ENCODE peak calls at places on chromosome 22, in seven cellular contexts. One of them, this sample, is unnamed.

GRCh38 chr22:23752750-23753149 is 1.5 kb downstream of the VPREB3 start:
- DNase-seq in osteocyte: no peak
- DNase-seq in stimulated activated naive B cell treated with anti-CD40 and anti-IgM and Interleukin-4, amounts not matched to agents 10 μg/mL and 1 μg/mL and 100 μg/mL, for 72 hours: peak
- DNase-seq in ELR: no peak
- DNase-seq in stimulated activated naive CD4-positive, alpha-beta T cell: no peak
- DNase-seq in stimulated activated CD8-positive, alpha-beta memory T cell treated with anti-CD3 and anti-CD28 coated beads, Interleukin-4, amount 100 ng/mL, for 1 hour: no peak
- DNase-seq in cardiac muscle cell: no peak
- DNase-seq in this sample: no peak

GRCh38 chr22:45890351-45890635 is 86.7 kb downstream of the WNT7B start:
- DNase-seq in stimulated activated CD8-positive, alpha-beta memory T cell treated with anti-CD3 and anti-CD28 coated beads, Interleukin-4, amount 100 ng/mL, for 1 hour: no peak
- DNase-seq in stimulated activated naive B cell treated with anti-CD40 and anti-IgM and Interleukin-4, amounts not matched to agents 10 μg/mL and 1 μg/mL and 100 μg/mL, for 72 hours: no peak
- DNase-seq in cardiac muscle cell: no peak
- DNase-seq in osteocyte: no peak
- DNase-seq in ELR: no peak
- DNase-seq in stimulated activated naive CD4-positive, alpha-beta T cell: no peak
- DNase-seq in this sample: no peak

GRCh38 chr22:17116931-17117330 is 4.2 kb downstream of the TMEM121B start:
- DNase-seq in stimulated activated naive B cell treated with anti-CD40 and anti-IgM and Interleukin-4, amounts not matched to agents 10 μg/mL and 1 μg/mL and 100 μg/mL, for 72 hours: no peak
- DNase-seq in ELR: no peak
- DNase-seq in stimulated activated naive CD4-positive, alpha-beta T cell: no peak
- DNase-seq in stimulated activated CD8-positive, alpha-beta memory T cell treated with anti-CD3 and anti-CD28 coated beads, Interleukin-4, amount 100 ng/mL, for 1 hour: no peak
- DNase-seq in cardiac muscle cell: no peak
- DNase-seq in osteocyte: no peak
- DNase-seq in this sample: no peak

GRCh38 chr22:35987487-35987886 is 41.1 kb downstream of the RBFOX2 start:
- DNase-seq in cardiac muscle cell: peak
- DNase-seq in stimulated activated CD8-positive, alpha-beta memory T cell treated with anti-CD3 and anti-CD28 coated beads, Interleukin-4, amount 100 ng/mL, for 1 hour: no peak
- DNase-seq in ELR: peak
- DNase-seq in osteocyte: no peak
- DNase-seq in stimulated activated naive CD4-positive, alpha-beta T cell: no peak
- DNase-seq in stimulated activated naive B cell treated with anti-CD40 and anti-IgM and Interleukin-4, amounts not matched to agents 10 μg/mL and 1 μg/mL and 100 μg/mL, for 72 hours: no peak
- DNase-seq in this sample: no peak

GRCh38 chr22:46081036-46081830 is 69.1 kb upstream of the PPARA start:
- DNase-seq in cardiac muscle cell: no peak
- DNase-seq in stimulated activated CD8-positive, alpha-beta memory T cell treated with anti-CD3 and anti-CD28 coated beads, Interleukin-4, amount 100 ng/mL, for 1 hour: no peak
- DNase-seq in osteocyte: no peak
- DNase-seq in stimulated activated naive CD4-positive, alpha-beta T cell: no peak
- DNase-seq in ELR: peak
- DNase-seq in stimulated activated naive B cell treated with anti-CD40 and anti-IgM and Interleukin-4, amounts not matched to agents 10 μg/mL and 1 μg/mL and 100 μg/mL, for 72 hours: no peak
- DNase-seq in this sample: no peak

GRCh38 chr22:20430641-20431519 is 6.7 kb downstream of the SCARF2 start:
- DNase-seq in stimulated activated naive CD4-positive, alpha-beta T cell: peak
- DNase-seq in osteocyte: no peak
- DNase-seq in stimulated activated CD8-positive, alpha-beta memory T cell treated with anti-CD3 and anti-CD28 coated beads, Interleukin-4, amount 100 ng/mL, for 1 hour: peak
- DNase-seq in ELR: no peak
- DNase-seq in stimulated activated naive B cell treated with anti-CD40 and anti-IgM and Interleukin-4, amounts not matched to agents 10 μg/mL and 1 μg/mL and 100 μg/mL, for 72 hours: peak
- DNase-seq in cardiac muscle cell: no peak
- DNase-seq in this sample: peak

GRCh38 chr22:32847067-32847491 is 45.6 kb downstream of the TIMP3 start:
- DNase-seq in stimulated activated naive CD4-positive, alpha-beta T cell: no peak
- DNase-seq in stimulated activated naive B cell treated with anti-CD40 and anti-IgM and Interleukin-4, amounts not matched to agents 10 μg/mL and 1 μg/mL and 100 μg/mL, for 72 hours: no peak
- DNase-seq in osteocyte: no peak
- DNase-seq in ELR: no peak
- DNase-seq in cardiac muscle cell: peak
- DNase-seq in stimulated activated CD8-positive, alpha-beta memory T cell treated with anti-CD3 and anti-CD28 coated beads, Interleukin-4, amount 100 ng/mL, for 1 hour: no peak
- DNase-seq in this sample: no peak

GRCh38 chr22:26185190-26185589 is 15.9 kb downstream of the SEZ6L start:
- DNase-seq in ELR: no peak
- DNase-seq in cardiac muscle cell: no peak
- DNase-seq in stimulated activated CD8-positive, alpha-beta memory T cell treated with anti-CD3 and anti-CD28 coated beads, Interleukin-4, amount 100 ng/mL, for 1 hour: no peak
- DNase-seq in stimulated activated naive CD4-positive, alpha-beta T cell: no peak
- DNase-seq in stimulated activated naive B cell treated with anti-CD40 and anti-IgM and Interleukin-4, amounts not matched to agents 10 μg/mL and 1 μg/mL and 100 μg/mL, for 72 hours: no peak
- DNase-seq in osteocyte: no peak
- DNase-seq in this sample: no peak

GRCh38 chr22:23285734-23286133 is 105.4 kb downstream of the BCR start:
- DNase-seq in stimulated activated naive CD4-positive, alpha-beta T cell: no peak
- DNase-seq in stimulated activated CD8-positive, alpha-beta memory T cell treated with anti-CD3 and anti-CD28 coated beads, Interleukin-4, amount 100 ng/mL, for 1 hour: no peak
- DNase-seq in stimulated activated naive B cell treated with anti-CD40 and anti-IgM and Interleukin-4, amounts not matched to agents 10 μg/mL and 1 μg/mL and 100 μg/mL, for 72 hours: no peak
- DNase-seq in osteocyte: no peak
- DNase-seq in cardiac muscle cell: peak
- DNase-seq in ELR: peak
- DNase-seq in this sample: no peak

GRCh38 chr22:22931557-22932270 is 44.1 kb downstream of the IGLL5 start:
- DNase-seq in stimulated activated naive B cell treated with anti-CD40 and anti-IgM and Interleukin-4, amounts not matched to agents 10 μg/mL and 1 μg/mL and 100 μg/mL, for 72 hours: peak
- DNase-seq in cardiac muscle cell: no peak
- DNase-seq in stimulated activated naive CD4-positive, alpha-beta T cell: no peak
- DNase-seq in ELR: no peak
- DNase-seq in stimulated activated CD8-positive, alpha-beta memory T cell treated with anti-CD3 and anti-CD28 coated beads, Interleukin-4, amount 100 ng/mL, for 1 hour: no peak
- DNase-seq in osteocyte: no peak
- DNase-seq in this sample: no peak

GRCh38 chr22:30400159-30400558 is 3.3 kb downstream of the SEC14L2 start:
- DNase-seq in osteocyte: no peak
- DNase-seq in cardiac muscle cell: no peak
- DNase-seq in stimulated activated naive CD4-positive, alpha-beta T cell: no peak
- DNase-seq in stimulated activated naive B cell treated with anti-CD40 and anti-IgM and Interleukin-4, amounts not matched to agents 10 μg/mL and 1 μg/mL and 100 μg/mL, for 72 hours: no peak
- DNase-seq in ELR: no peak
- DNase-seq in stimulated activated CD8-positive, alpha-beta memory T cell treated with anti-CD3 and anti-CD28 coated beads, Interleukin-4, amount 100 ng/mL, for 1 hour: no peak
- DNase-seq in this sample: no peak

GRCh38 chr22:40898850-40899357 is 37.0 kb upstream of the DNAJB7 start:
- DNase-seq in stimulated activated CD8-positive, alpha-beta memory T cell treated with anti-CD3 and anti-CD28 coated beads, Interleukin-4, amount 100 ng/mL, for 1 hour: no peak
- DNase-seq in ELR: peak
- DNase-seq in stimulated activated naive CD4-positive, alpha-beta T cell: peak
- DNase-seq in stimulated activated naive B cell treated with anti-CD40 and anti-IgM and Interleukin-4, amounts not matched to agents 10 μg/mL and 1 μg/mL and 100 μg/mL, for 72 hours: peak
- DNase-seq in cardiac muscle cell: peak
- DNase-seq in osteocyte: no peak
- DNase-seq in this sample: peak

GRCh38 chr22:49705631-49706352 is 121.9 kb downstream of the BRD1 start:
- DNase-seq in ELR: no peak
- DNase-seq in stimulated activated naive CD4-positive, alpha-beta T cell: peak
- DNase-seq in osteocyte: no peak
- DNase-seq in cardiac muscle cell: no peak
- DNase-seq in stimulated activated naive B cell treated with anti-CD40 and anti-IgM and Interleukin-4, amounts not matched to agents 10 μg/mL and 1 μg/mL and 100 μg/mL, for 72 hours: no peak
- DNase-seq in stimulated activated CD8-positive, alpha-beta memory T cell treated with anti-CD3 and anti-CD28 coated beads, Interleukin-4, amount 100 ng/mL, for 1 hour: no peak
- DNase-seq in this sample: peak

GRCh38 chr22:19878461-19879247 is 24.0 kb upstream of the GNB1L start:
- DNase-seq in stimulated activated naive B cell treated with anti-CD40 and anti-IgM and Interleukin-4, amounts not matched to agents 10 μg/mL and 1 μg/mL and 100 μg/mL, for 72 hours: no peak
- DNase-seq in stimulated activated CD8-positive, alpha-beta memory T cell treated with anti-CD3 and anti-CD28 coated beads, Interleukin-4, amount 100 ng/mL, for 1 hour: no peak
- DNase-seq in ELR: no peak
- DNase-seq in osteocyte: no peak
- DNase-seq in cardiac muscle cell: no peak
- DNase-seq in stimulated activated naive CD4-positive, alpha-beta T cell: no peak
- DNase-seq in this sample: no peak

GRCh38 chr22:46481386-46481785 is 56.0 kb downstream of the CELSR1 start:
- DNase-seq in stimulated activated naive CD4-positive, alpha-beta T cell: no peak
- DNase-seq in osteocyte: no peak
- DNase-seq in stimulated activated naive B cell treated with anti-CD40 and anti-IgM and Interleukin-4, amounts not matched to agents 10 μg/mL and 1 μg/mL and 100 μg/mL, for 72 hours: no peak
- DNase-seq in ELR: no peak
- DNase-seq in cardiac muscle cell: no peak
- DNase-seq in stimulated activated CD8-positive, alpha-beta memory T cell treated with anti-CD3 and anti-CD28 coated beads, Interleukin-4, amount 100 ng/mL, for 1 hour: no peak
- DNase-seq in this sample: no peak

GRCh38 chr22:39439170-39439569 is 17.6 kb upstream of the MGAT3 start:
- DNase-seq in stimulated activated CD8-positive, alpha-beta memory T cell treated with anti-CD3 and anti-CD28 coated beads, Interleukin-4, amount 100 ng/mL, for 1 hour: no peak
- DNase-seq in osteocyte: no peak
- DNase-seq in cardiac muscle cell: peak
- DNase-seq in ELR: peak
- DNase-seq in stimulated activated naive CD4-positive, alpha-beta T cell: no peak
- DNase-seq in stimulated activated naive B cell treated with anti-CD40 and anti-IgM and Interleukin-4, amounts not matched to agents 10 μg/mL and 1 μg/mL and 100 μg/mL, for 72 hours: no peak
- DNase-seq in this sample: no peak

GRCh38 chr22:27768027-27768640 is 33.4 kb downstream of the MN1 start:
- DNase-seq in cardiac muscle cell: no peak
- DNase-seq in stimulated activated naive B cell treated with anti-CD40 and anti-IgM and Interleukin-4, amounts not matched to agents 10 μg/mL and 1 μg/mL and 100 μg/mL, for 72 hours: no peak
- DNase-seq in stimulated activated CD8-positive, alpha-beta memory T cell treated with anti-CD3 and anti-CD28 coated beads, Interleukin-4, amount 100 ng/mL, for 1 hour: no peak
- DNase-seq in osteocyte: no peak
- DNase-seq in ELR: no peak
- DNase-seq in stimulated activated naive CD4-positive, alpha-beta T cell: no peak
- DNase-seq in this sample: no peak

GRCh38 chr22:41157083-41157482 is 48.0 kb upstream of the L3MBTL2 start:
- DNase-seq in cardiac muscle cell: no peak
- DNase-seq in ELR: no peak
- DNase-seq in stimulated activated naive B cell treated with anti-CD40 and anti-IgM and Interleukin-4, amounts not matched to agents 10 μg/mL and 1 μg/mL and 100 μg/mL, for 72 hours: no peak
- DNase-seq in osteocyte: no peak
- DNase-seq in stimulated activated naive CD4-positive, alpha-beta T cell: no peak
- DNase-seq in stimulated activated CD8-positive, alpha-beta memory T cell treated with anti-CD3 and anti-CD28 coated beads, Interleukin-4, amount 100 ng/mL, for 1 hour: no peak
- DNase-seq in this sample: no peak

GRCh38 chr22:17097701-17098100 is 12.9 kb downstream of the IL17RA start:
- DNase-seq in ELR: no peak
- DNase-seq in stimulated activated naive CD4-positive, alpha-beta T cell: no peak
- DNase-seq in cardiac muscle cell: no peak
- DNase-seq in osteocyte: no peak
- DNase-seq in stimulated activated naive B cell treated with anti-CD40 and anti-IgM and Interleukin-4, amounts not matched to agents 10 μg/mL and 1 μg/mL and 100 μg/mL, for 72 hours: no peak
- DNase-seq in stimulated activated CD8-positive, alpha-beta memory T cell treated with anti-CD3 and anti-CD28 coated beads, Interleukin-4, amount 100 ng/mL, for 1 hour: no peak
- DNase-seq in this sample: no peak

GRCh38 chr22:49107961-49108530 is 719.6 kb downstream of the BRD1 start:
- DNase-seq in ELR: no peak
- DNase-seq in osteocyte: no peak
- DNase-seq in stimulated activated naive CD4-positive, alpha-beta T cell: no peak
- DNase-seq in cardiac muscle cell: no peak
- DNase-seq in stimulated activated CD8-positive, alpha-beta memory T cell treated with anti-CD3 and anti-CD28 coated beads, Interleukin-4, amount 100 ng/mL, for 1 hour: no peak
- DNase-seq in stimulated activated naive B cell treated with anti-CD40 and anti-IgM and Interleukin-4, amounts not matched to agents 10 μg/mL and 1 μg/mL and 100 μg/mL, for 72 hours: no peak
- DNase-seq in this sample: no peak

GRCh38 chr22:19579880-19580279 is 55.7 kb upstream of the CLDN5 start:
- DNase-seq in ELR: peak
- DNase-seq in stimulated activated naive B cell treated with anti-CD40 and anti-IgM and Interleukin-4, amounts not matched to agents 10 μg/mL and 1 μg/mL and 100 μg/mL, for 72 hours: no peak
- DNase-seq in cardiac muscle cell: peak
- DNase-seq in osteocyte: no peak
- DNase-seq in stimulated activated CD8-positive, alpha-beta memory T cell treated with anti-CD3 and anti-CD28 coated beads, Interleukin-4, amount 100 ng/mL, for 1 hour: no peak
- DNase-seq in stimulated activated naive CD4-positive, alpha-beta T cell: no peak
- DNase-seq in this sample: no peak

GRCh38 chr22:40719599-40719998 is 40.3 kb downstream of the MCHR1 start:
- DNase-seq in cardiac muscle cell: no peak
- DNase-seq in stimulated activated naive B cell treated with anti-CD40 and anti-IgM and Interleukin-4, amounts not matched to agents 10 μg/mL and 1 μg/mL and 100 μg/mL, for 72 hours: no peak
- DNase-seq in ELR: no peak
- DNase-seq in osteocyte: no peak
- DNase-seq in stimulated activated CD8-positive, alpha-beta memory T cell treated with anti-CD3 and anti-CD28 coated beads, Interleukin-4, amount 100 ng/mL, for 1 hour: no peak
- DNase-seq in stimulated activated naive CD4-positive, alpha-beta T cell: no peak
- DNase-seq in this sample: no peak

GRCh38 chr22:33851240-33851639 is 69.0 kb downstream of the LARGE1 start:
- DNase-seq in stimulated activated naive CD4-positive, alpha-beta T cell: no peak
- DNase-seq in ELR: no peak
- DNase-seq in stimulated activated CD8-positive, alpha-beta memory T cell treated with anti-CD3 and anti-CD28 coated beads, Interleukin-4, amount 100 ng/mL, for 1 hour: no peak
- DNase-seq in stimulated activated naive B cell treated with anti-CD40 and anti-IgM and Interleukin-4, amounts not matched to agents 10 μg/mL and 1 μg/mL and 100 μg/mL, for 72 hours: no peak
- DNase-seq in osteocyte: no peak
- DNase-seq in cardiac muscle cell: no peak
- DNase-seq in this sample: no peak

GRCh38 chr22:19571207-19571795 is 47.1 kb upstream of the CLDN5 start:
- DNase-seq in ELR: peak
- DNase-seq in cardiac muscle cell: peak
- DNase-seq in stimulated activated naive CD4-positive, alpha-beta T cell: no peak
- DNase-seq in stimulated activated naive B cell treated with anti-CD40 and anti-IgM and Interleukin-4, amounts not matched to agents 10 μg/mL and 1 μg/mL and 100 μg/mL, for 72 hours: no peak
- DNase-seq in osteocyte: no peak
- DNase-seq in stimulated activated CD8-positive, alpha-beta memory T cell treated with anti-CD3 and anti-CD28 coated beads, Interleukin-4, amount 100 ng/mL, for 1 hour: no peak
- DNase-seq in this sample: no peak

GRCh38 chr22:23012081-23012622 is 58.2 kb upstream of the GNAZ start:
- DNase-seq in ELR: no peak
- DNase-seq in osteocyte: no peak
- DNase-seq in cardiac muscle cell: no peak
- DNase-seq in stimulated activated naive B cell treated with anti-CD40 and anti-IgM and Interleukin-4, amounts not matched to agents 10 μg/mL and 1 μg/mL and 100 μg/mL, for 72 hours: peak
- DNase-seq in stimulated activated CD8-positive, alpha-beta memory T cell treated with anti-CD3 and anti-CD28 coated beads, Interleukin-4, amount 100 ng/mL, for 1 hour: no peak
- DNase-seq in stimulated activated naive CD4-positive, alpha-beta T cell: peak
- DNase-seq in this sample: no peak

GRCh38 chr22:42396621-42397331 is 35.4 kb downstream of the NFAM1 start:
- DNase-seq in osteocyte: no peak
- DNase-seq in stimulated activated CD8-positive, alpha-beta memory T cell treated with anti-CD3 and anti-CD28 coated beads, Interleukin-4, amount 100 ng/mL, for 1 hour: no peak
- DNase-seq in stimulated activated naive CD4-positive, alpha-beta T cell: no peak
- DNase-seq in ELR: no peak
- DNase-seq in stimulated activated naive B cell treated with anti-CD40 and anti-IgM and Interleukin-4, amounts not matched to agents 10 μg/mL and 1 μg/mL and 100 μg/mL, for 72 hours: peak
- DNase-seq in cardiac muscle cell: no peak
- DNase-seq in this sample: no peak

GRCh38 chr22:17554814-17555213 is 8.5 kb upstream of the SLC25A18 start:
- DNase-seq in stimulated activated naive B cell treated with anti-CD40 and anti-IgM and Interleukin-4, amounts not matched to agents 10 μg/mL and 1 μg/mL and 100 μg/mL, for 72 hours: peak
- DNase-seq in stimulated activated naive CD4-positive, alpha-beta T cell: no peak
- DNase-seq in ELR: no peak
- DNase-seq in osteocyte: no peak
- DNase-seq in cardiac muscle cell: no peak
- DNase-seq in stimulated activated CD8-positive, alpha-beta memory T cell treated with anti-CD3 and anti-CD28 coated beads, Interleukin-4, amount 100 ng/mL, for 1 hour: no peak
- DNase-seq in this sample: no peak

GRCh38 chr22:37369536-37369935 is 57.7 kb downstream of the ELFN2 start:
- DNase-seq in stimulated activated naive B cell treated with anti-CD40 and anti-IgM and Interleukin-4, amounts not matched to agents 10 μg/mL and 1 μg/mL and 100 μg/mL, for 72 hours: no peak
- DNase-seq in ELR: no peak
- DNase-seq in stimulated activated naive CD4-positive, alpha-beta T cell: no peak
- DNase-seq in cardiac muscle cell: no peak
- DNase-seq in osteocyte: no peak
- DNase-seq in stimulated activated CD8-positive, alpha-beta memory T cell treated with anti-CD3 and anti-CD28 coated beads, Interleukin-4, amount 100 ng/mL, for 1 hour: no peak
- DNase-seq in this sample: no peak

GRCh38 chr22:21587803-21588611 is 20.5 kb downstream of the UBE2L3 start:
- DNase-seq in stimulated activated naive CD4-positive, alpha-beta T cell: no peak
- DNase-seq in osteocyte: no peak
- DNase-seq in cardiac muscle cell: peak
- DNase-seq in stimulated activated naive B cell treated with anti-CD40 and anti-IgM and Interleukin-4, amounts not matched to agents 10 μg/mL and 1 μg/mL and 100 μg/mL, for 72 hours: peak
- DNase-seq in ELR: no peak
- DNase-seq in stimulated activated CD8-positive, alpha-beta memory T cell treated with anti-CD3 and anti-CD28 coated beads, Interleukin-4, amount 100 ng/mL, for 1 hour: no peak
- DNase-seq in this sample: no peak

This sample was measured in CD4-positive, CD25-positive, alpha-beta regulatory T cell.